ENCODE peak calls at places on chromosomes 7 and 10, in five cellular contexts. One of them, this sample, is unnamed.

GRCh38 chr10:124450783-124451057 is 885 bp upstream of the NKX1-2 start:
- DNase-seq in ovary: no peak
- DNase-seq in colonic mucosa: no peak
- DNase-seq in Peyer's patch: no peak
- DNase-seq in IMR-90: no peak
- DNase-seq in this sample: no peak

GRCh38 chr7:101950450-101951119 is 133.2 kb downstream of the CUX1 start:
- DNase-seq in ovary: no peak
- DNase-seq in colonic mucosa: no peak
- DNase-seq in Peyer's patch: no peak
- DNase-seq in IMR-90: peak
- DNase-seq in this sample: no peak

GRCh38 chr7:82443801-82444219 is 233 bp upstream of the CACNA2D1 start:
- DNase-seq in ovary: peak
- DNase-seq in colonic mucosa: peak
- DNase-seq in Peyer's patch: peak
- DNase-seq in IMR-90: peak
- DNase-seq in this sample: no peak

GRCh38 chr7:11642841-11643240 is 189.2 kb downstream of the THSD7A start:
- DNase-seq in ovary: no peak
- DNase-seq in colonic mucosa: peak
- DNase-seq in Peyer's patch: no peak
- DNase-seq in IMR-90: no peak
- DNase-seq in this sample: no peak

GRCh38 chr10:60186315-60187071 is 203.2 kb downstream of the ANK3 start:
- DNase-seq in ovary: peak
- DNase-seq in colonic mucosa: no peak
- DNase-seq in Peyer's patch: no peak
- DNase-seq in IMR-90: peak
- DNase-seq in this sample: no peak

GRCh38 chr10:8636371-8636770 is 581.9 kb downstream of the GATA3 start:
- DNase-seq in ovary: no peak
- DNase-seq in colonic mucosa: no peak
- DNase-seq in Peyer's patch: no peak
- DNase-seq in IMR-90: no peak
- DNase-seq in this sample: no peak

GRCh38 chr7:131284702-131285419 is 42.8 kb upstream of the MKLN1 start:
- DNase-seq in ovary: peak
- DNase-seq in colonic mucosa: no peak
- DNase-seq in Peyer's patch: no peak
- DNase-seq in IMR-90: no peak
- DNase-seq in this sample: no peak

GRCh38 chr7:150738092-150739044 is 1.1 kb downstream of the GIMAP5 start:
- DNase-seq in ovary: no peak
- DNase-seq in colonic mucosa: no peak
- DNase-seq in Peyer's patch: no peak
- DNase-seq in IMR-90: no peak
- DNase-seq in this sample: no peak

GRCh38 chr10:87723500-87723899 is 63.8 kb downstream of the PAPSS2 start:
- DNase-seq in ovary: no peak
- DNase-seq in colonic mucosa: peak
- DNase-seq in Peyer's patch: no peak
- DNase-seq in IMR-90: peak
- DNase-seq in this sample: no peak

GRCh38 chr10:122326385-122326784 is 48.1 kb upstream of the PLEKHA1 start:
- DNase-seq in ovary: no peak
- DNase-seq in colonic mucosa: peak
- DNase-seq in Peyer's patch: no peak
- DNase-seq in IMR-90: no peak
- DNase-seq in this sample: no peak

GRCh38 chr7:25405736-25406135 is 177.4 kb upstream of the NPVF start:
- DNase-seq in ovary: peak
- DNase-seq in colonic mucosa: no peak
- DNase-seq in Peyer's patch: no peak
- DNase-seq in IMR-90: no peak
- DNase-seq in this sample: no peak

GRCh38 chr10:132228616-132229015 is 41.9 kb downstream of the DPYSL4 start:
- DNase-seq in ovary: no peak
- DNase-seq in colonic mucosa: no peak
- DNase-seq in Peyer's patch: no peak
- DNase-seq in IMR-90: no peak
- DNase-seq in this sample: no peak

GRCh38 chr7:149404396-149404795 is 56.5 kb downstream of the ZNF777 start:
- DNase-seq in ovary: no peak
- DNase-seq in colonic mucosa: no peak
- DNase-seq in Peyer's patch: no peak
- DNase-seq in IMR-90: no peak
- DNase-seq in this sample: no peak

GRCh38 chr10:30282226-30282625 is 66.9 kb downstream of the MTPAP start:
- DNase-seq in ovary: no peak
- DNase-seq in colonic mucosa: no peak
- DNase-seq in Peyer's patch: no peak
- DNase-seq in IMR-90: no peak
- DNase-seq in this sample: no peak

GRCh38 chr10:122307669-122308486 is 36.8 kb downstream of the BTBD16 start:
- DNase-seq in ovary: peak
- DNase-seq in colonic mucosa: peak
- DNase-seq in Peyer's patch: peak
- DNase-seq in IMR-90: peak
- DNase-seq in this sample: no peak

GRCh38 chr7:130210181-130210935 is 2.7 kb downstream of the SSMEM1 start:
- DNase-seq in ovary: no peak
- DNase-seq in colonic mucosa: no peak
- DNase-seq in Peyer's patch: no peak
- DNase-seq in IMR-90: peak
- DNase-seq in this sample: no peak

GRCh38 chr10:122650331-122650730 is 49.3 kb downstream of the C10orf120 start:
- DNase-seq in ovary: no peak
- DNase-seq in colonic mucosa: no peak
- DNase-seq in Peyer's patch: no peak
- DNase-seq in IMR-90: no peak
- DNase-seq in this sample: no peak

GRCh38 chr7:79377097-79377496 is 76.4 kb downstream of the MAGI2 start:
- DNase-seq in ovary: no peak
- DNase-seq in colonic mucosa: no peak
- DNase-seq in Peyer's patch: no peak
- DNase-seq in IMR-90: peak
- DNase-seq in this sample: no peak

GRCh38 chr7:109322833-109323232 is 753.2 kb downstream of the DNAJB9 start:
- DNase-seq in ovary: no peak
- DNase-seq in colonic mucosa: no peak
- DNase-seq in Peyer's patch: no peak
- DNase-seq in IMR-90: no peak
- DNase-seq in this sample: no peak

GRCh38 chr10:79084012-79084971 is 15.5 kb downstream of the ZMIZ1 start:
- DNase-seq in ovary: peak
- DNase-seq in colonic mucosa: peak
- DNase-seq in Peyer's patch: peak
- DNase-seq in IMR-90: peak
- DNase-seq in this sample: no peak

GRCh38 chr7:28329616-28330373 is 82.5 kb upstream of the CREB5 start:
- DNase-seq in ovary: no peak
- DNase-seq in colonic mucosa: no peak
- DNase-seq in Peyer's patch: peak
- DNase-seq in IMR-90: no peak
- DNase-seq in this sample: no peak

GRCh38 chr7:93453264-93453663 is 121.3 kb downstream of the CALCR start:
- DNase-seq in ovary: no peak
- DNase-seq in colonic mucosa: no peak
- DNase-seq in Peyer's patch: no peak
- DNase-seq in IMR-90: no peak
- DNase-seq in this sample: no peak

GRCh38 chr7:42175834-42176745 is 60.9 kb downstream of the GLI3 start:
- DNase-seq in ovary: no peak
- DNase-seq in colonic mucosa: no peak
- DNase-seq in Peyer's patch: no peak
- DNase-seq in IMR-90: no peak
- DNase-seq in this sample: no peak

GRCh38 chr10:110893559-110894179 is 21.9 kb downstream of the PDCD4 start:
- DNase-seq in ovary: no peak
- DNase-seq in colonic mucosa: no peak
- DNase-seq in Peyer's patch: no peak
- DNase-seq in IMR-90: peak
- DNase-seq in this sample: no peak

GRCh38 chr10:53598914-53599313 is 826.3 kb upstream of the MBL2 start:
- DNase-seq in ovary: no peak
- DNase-seq in colonic mucosa: no peak
- DNase-seq in Peyer's patch: no peak
- DNase-seq in IMR-90: no peak
- DNase-seq in this sample: no peak

GRCh38 chr10:66151346-66151745 is 774.5 kb upstream of the LRRTM3 start:
- DNase-seq in ovary: no peak
- DNase-seq in colonic mucosa: no peak
- DNase-seq in Peyer's patch: no peak
- DNase-seq in IMR-90: no peak
- DNase-seq in this sample: no peak

GRCh38 chr10:71801357-71801756 is 28.0 kb upstream of the VSIR start:
- DNase-seq in ovary: no peak
- DNase-seq in colonic mucosa: no peak
- DNase-seq in Peyer's patch: no peak
- DNase-seq in IMR-90: no peak
- DNase-seq in this sample: no peak

GRCh38 chr10:46515402-46516192 is 40.9 kb downstream of the GPRIN2 start:
- DNase-seq in ovary: no peak
- DNase-seq in colonic mucosa: peak
- DNase-seq in Peyer's patch: peak
- DNase-seq in IMR-90: no peak
- DNase-seq in this sample: no peak

GRCh38 chr10:31886885-31887284 is 41.7 kb downstream of the ARHGAP12 start:
- DNase-seq in ovary: no peak
- DNase-seq in colonic mucosa: no peak
- DNase-seq in Peyer's patch: no peak
- DNase-seq in IMR-90: peak
- DNase-seq in this sample: no peak

GRCh38 chr10:76403876-76404275 is 972.5 kb downstream of the LRMDA start:
- DNase-seq in ovary: peak
- DNase-seq in colonic mucosa: no peak
- DNase-seq in Peyer's patch: no peak
- DNase-seq in IMR-90: peak
- DNase-seq in this sample: no peak

GRCh38 chr10:86226801-86227201 is 139.8 kb downstream of the GRID1 start:
- DNase-seq in ovary: no peak
- DNase-seq in colonic mucosa: no peak
- DNase-seq in Peyer's patch: no peak
- DNase-seq in IMR-90: no peak
- DNase-seq in this sample: no peak

GRCh38 chr10:32950457-32951109 is 7.4 kb downstream of the ITGB1 start:
- DNase-seq in ovary: no peak
- DNase-seq in colonic mucosa: no peak
- DNase-seq in Peyer's patch: no peak
- DNase-seq in IMR-90: no peak
- DNase-seq in this sample: no peak

DNA sequence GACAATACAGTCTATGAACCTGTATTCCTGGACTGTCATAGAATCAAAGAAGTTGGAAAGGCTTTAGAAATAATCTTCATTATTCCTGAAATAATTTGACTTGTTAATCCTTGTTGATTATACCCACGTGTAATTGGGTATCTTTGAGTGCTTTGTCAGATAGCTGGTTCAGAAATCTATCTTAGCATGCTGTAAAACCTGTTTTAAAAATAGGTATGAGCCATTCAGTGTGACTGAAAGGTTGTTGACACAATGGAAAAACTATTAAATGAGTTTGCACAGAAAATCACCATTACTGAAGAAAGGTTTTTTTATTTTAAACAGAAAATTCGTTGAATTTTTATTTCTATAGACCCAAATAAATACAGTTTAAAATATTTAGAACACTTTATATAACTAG is 38.7 kb downstream of the PHTF2 start:
- DNase-seq in ovary: no peak
- DNase-seq in colonic mucosa: no peak
- DNase-seq in Peyer's patch: no peak
- DNase-seq in IMR-90: no peak
- DNase-seq in this sample: no peak
- H3K27ac ChIP-seq in ovary: no peak
- H3K27ac ChIP-seq in colonic mucosa: no peak
- H3K27ac ChIP-seq in Peyer's patch: no peak
- H3K27ac ChIP-seq in IMR-90: no peak
- H3K27ac ChIP-seq in this sample: no peak

DNA sequence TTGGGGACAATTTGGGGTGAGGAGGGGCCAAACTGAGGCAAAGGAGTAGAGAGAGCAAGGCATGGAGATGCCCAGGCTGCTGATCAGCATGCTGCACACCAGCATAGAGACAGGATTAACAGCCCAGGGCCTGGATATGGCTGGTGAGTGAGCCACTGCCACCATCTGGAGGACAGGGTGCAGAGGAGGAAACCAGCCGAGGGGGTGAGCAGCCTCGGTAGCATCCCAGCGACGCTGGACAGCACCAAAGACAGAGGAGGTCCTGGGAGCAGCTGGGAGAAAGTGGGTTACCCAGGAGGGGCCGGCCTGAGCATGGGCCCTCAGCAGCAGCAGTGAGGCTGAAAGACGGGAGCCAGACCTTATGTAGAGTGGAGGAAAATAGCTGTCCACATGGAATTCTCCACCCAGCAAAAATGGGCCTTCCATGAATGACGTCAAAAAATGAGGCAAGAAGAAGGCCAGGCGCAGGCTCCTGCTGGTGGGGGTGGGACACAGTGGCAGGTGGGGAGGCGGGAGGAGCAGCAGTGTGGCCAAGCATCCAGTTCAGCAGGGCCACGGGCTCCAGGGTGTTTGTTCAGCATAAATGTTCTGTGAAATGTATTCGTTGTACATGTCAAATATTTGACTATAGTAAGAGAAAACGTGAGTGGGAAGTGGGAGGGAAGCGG is 16.7 kb downstream of the RET start:
- DNase-seq in ovary: no peak
- DNase-seq in colonic mucosa: no peak
- DNase-seq in Peyer's patch: no peak
- DNase-seq in IMR-90: peak
- DNase-seq in this sample: no peak
- TF ChIP-seq CTCF in ovary: no peak
- TF ChIP-seq CTCF in colonic mucosa: no peak
- TF ChIP-seq CTCF in Peyer's patch: no peak
- TF ChIP-seq CTCF in IMR-90: peak
- TF ChIP-seq CTCF in this sample: no peak

GRCh38 chr7:22359156-22359697 is 2.3 kb upstream of the RAPGEF5 start:
- DNase-seq in ovary: no peak
- DNase-seq in colonic mucosa: no peak
- DNase-seq in Peyer's patch: no peak
- DNase-seq in IMR-90: no peak
- DNase-seq in this sample: no peak
- H3K27ac ChIP-seq in ovary: no peak
- H3K27ac ChIP-seq in colonic mucosa: no peak
- H3K27ac ChIP-seq in Peyer's patch: peak
- H3K27ac ChIP-seq in IMR-90: no peak
- H3K27ac ChIP-seq in this sample: no peak

DNA sequence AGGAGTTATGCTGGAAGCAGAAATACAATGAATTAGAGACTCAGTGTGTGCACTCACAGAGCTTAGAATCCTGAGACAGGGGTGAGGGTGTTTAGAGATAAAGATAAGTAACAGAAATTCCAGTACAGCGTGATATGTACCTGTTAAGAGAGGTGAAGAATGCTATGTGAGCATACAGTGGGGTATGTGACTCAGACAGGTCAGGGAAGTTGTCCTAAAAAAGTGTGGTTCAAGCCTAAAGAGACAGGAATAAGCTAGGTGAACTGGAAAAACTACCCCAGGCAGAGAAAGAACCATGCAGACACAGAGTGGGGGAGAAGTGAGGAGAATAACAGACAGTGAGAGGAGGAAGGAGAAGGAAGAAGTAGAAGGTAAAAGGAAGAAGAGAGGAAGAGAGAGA is 8.6 kb downstream of the SMIM30 start:
- DNase-seq in ovary: no peak
- DNase-seq in colonic mucosa: no peak
- DNase-seq in Peyer's patch: no peak
- DNase-seq in IMR-90: no peak
- DNase-seq in this sample: no peak
- TF ChIP-seq CTCF in ovary: no peak
- TF ChIP-seq CTCF in colonic mucosa: no peak
- TF ChIP-seq CTCF in Peyer's patch: no peak
- TF ChIP-seq CTCF in IMR-90: no peak
- TF ChIP-seq CTCF in this sample: no peak